ENCODE peak calls at places on chromosomes 6 and 20, in nine cellular contexts. One of them, this sample, is unnamed.

GRCh38 chr6:21264288-21264818 is 329.2 kb upstream of the SOX4 start:
- DNase-seq in hepatocyte: peak
- DNase-seq in neuronal stem cell: no peak
- DNase-seq in A673: peak
- DNase-seq in thoracic aorta: no peak
- DNase-seq in HCT116: no peak
- DNase-seq in spleen: no peak
- DNase-seq in heart left ventricle: no peak
- DNase-seq in A549: no peak
- DNase-seq in this sample: no peak

GRCh38 chr6:140051521-140052455 is 677.3 kb upstream of the CITED2 start:
- DNase-seq in hepatocyte: no peak
- DNase-seq in neuronal stem cell: no peak
- DNase-seq in A673: peak
- DNase-seq in thoracic aorta: no peak
- DNase-seq in HCT116: no peak
- DNase-seq in spleen: no peak
- DNase-seq in heart left ventricle: no peak
- DNase-seq in A549: peak
- DNase-seq in this sample: no peak

GRCh38 chr6:137776786-137777185 is 90.3 kb upstream of the TNFAIP3 start:
- DNase-seq in hepatocyte: peak
- DNase-seq in neuronal stem cell: no peak
- DNase-seq in A673: no peak
- DNase-seq in thoracic aorta: no peak
- DNase-seq in HCT116: no peak
- DNase-seq in spleen: no peak
- DNase-seq in heart left ventricle: no peak
- DNase-seq in A549: no peak
- DNase-seq in this sample: no peak

GRCh38 chr6:149347067-149347466 is 29.6 kb downstream of the TAB2 start:
- DNase-seq in hepatocyte: no peak
- DNase-seq in neuronal stem cell: no peak
- DNase-seq in A673: no peak
- DNase-seq in thoracic aorta: no peak
- DNase-seq in HCT116: no peak
- DNase-seq in spleen: no peak
- DNase-seq in heart left ventricle: no peak
- DNase-seq in A549: no peak
- DNase-seq in this sample: no peak

GRCh38 chr6:43733471-43734293 is 36.3 kb upstream of the VEGFA start:
- DNase-seq in hepatocyte: no peak
- DNase-seq in neuronal stem cell: no peak
- DNase-seq in A673: no peak
- DNase-seq in thoracic aorta: no peak
- DNase-seq in HCT116: no peak
- DNase-seq in spleen: peak
- DNase-seq in heart left ventricle: no peak
- DNase-seq in A549: no peak
- DNase-seq in this sample: no peak

GRCh38 chr20:3716195-3716834 is 3.9 kb upstream of the SIGLEC1 start:
- DNase-seq in hepatocyte: peak
- DNase-seq in neuronal stem cell: peak
- DNase-seq in A673: peak
- DNase-seq in thoracic aorta: no peak
- DNase-seq in HCT116: peak
- DNase-seq in spleen: no peak
- DNase-seq in heart left ventricle: no peak
- DNase-seq in A549: peak
- DNase-seq in this sample: peak

GRCh38 chr20:64093013-64093503 is 8.9 kb upstream of the LKAAEAR1 start:
- DNase-seq in hepatocyte: no peak
- DNase-seq in neuronal stem cell: no peak
- DNase-seq in A673: no peak
- DNase-seq in thoracic aorta: no peak
- DNase-seq in HCT116: no peak
- DNase-seq in spleen: no peak
- DNase-seq in heart left ventricle: no peak
- DNase-seq in A549: peak
- DNase-seq in this sample: no peak

GRCh38 chr20:35887393-35888064 is 66.8 kb downstream of the SCAND1 start:
- DNase-seq in hepatocyte: no peak
- DNase-seq in neuronal stem cell: no peak
- DNase-seq in A673: no peak
- DNase-seq in thoracic aorta: no peak
- DNase-seq in HCT116: no peak
- DNase-seq in spleen: no peak
- DNase-seq in heart left ventricle: no peak
- DNase-seq in A549: no peak
- DNase-seq in this sample: no peak

GRCh38 chr6:148700713-148701392 is 46.0 kb upstream of the UST start:
- DNase-seq in hepatocyte: peak
- DNase-seq in neuronal stem cell: peak
- DNase-seq in A673: no peak
- DNase-seq in thoracic aorta: no peak
- DNase-seq in HCT116: no peak
- DNase-seq in spleen: no peak
- DNase-seq in heart left ventricle: no peak
- DNase-seq in A549: no peak
- DNase-seq in this sample: no peak

GRCh38 chr20:57622579-57623381 is 2.6 kb upstream of the ZBP1 start:
- DNase-seq in hepatocyte: peak
- DNase-seq in neuronal stem cell: peak
- DNase-seq in A673: peak
- DNase-seq in thoracic aorta: no peak
- DNase-seq in HCT116: peak
- DNase-seq in spleen: peak
- DNase-seq in heart left ventricle: no peak
- DNase-seq in A549: peak
- DNase-seq in this sample: peak

GRCh38 chr20:33810885-33811762 is at the start of gene CHMP4B:
- DNase-seq in hepatocyte: peak
- DNase-seq in neuronal stem cell: peak
- DNase-seq in A673: peak
- DNase-seq in thoracic aorta: peak
- DNase-seq in HCT116: peak
- DNase-seq in spleen: peak
- DNase-seq in heart left ventricle: peak
- DNase-seq in A549: peak
- DNase-seq in this sample: peak

GRCh38 chr6:165831812-165832470 is 168.9 kb upstream of the PDE10A start:
- DNase-seq in hepatocyte: no peak
- DNase-seq in neuronal stem cell: no peak
- DNase-seq in A673: no peak
- DNase-seq in thoracic aorta: no peak
- DNase-seq in HCT116: no peak
- DNase-seq in spleen: no peak
- DNase-seq in heart left ventricle: no peak
- DNase-seq in A549: no peak
- DNase-seq in this sample: no peak

GRCh38 chr6:7542878-7543394 is 1.5 kb downstream of the DSP start:
- DNase-seq in hepatocyte: peak
- DNase-seq in neuronal stem cell: no peak
- DNase-seq in A673: peak
- DNase-seq in thoracic aorta: no peak
- DNase-seq in HCT116: peak
- DNase-seq in spleen: peak
- DNase-seq in heart left ventricle: peak
- DNase-seq in A549: peak
- DNase-seq in this sample: peak

GRCh38 chr20:50318709-50319108 is 128.1 kb downstream of the CEBPB start:
- DNase-seq in hepatocyte: no peak
- DNase-seq in neuronal stem cell: no peak
- DNase-seq in A673: no peak
- DNase-seq in thoracic aorta: no peak
- DNase-seq in HCT116: no peak
- DNase-seq in spleen: peak
- DNase-seq in heart left ventricle: no peak
- DNase-seq in A549: no peak
- DNase-seq in this sample: no peak
- H3K27ac ChIP-seq in hepatocyte: no peak
- H3K27ac ChIP-seq in neuronal stem cell: no peak
- H3K27ac ChIP-seq in A673: no peak
- H3K27ac ChIP-seq in thoracic aorta: no peak
- H3K27ac ChIP-seq in HCT116: no peak
- H3K27ac ChIP-seq in spleen: no peak
- H3K27ac ChIP-seq in heart left ventricle: no peak
- H3K27ac ChIP-seq in A549: no peak
- H3K27ac ChIP-seq in this sample: no peak

GRCh38 chr6:158911746-158912158 is 88.2 kb downstream of the RSPH3 start:
- DNase-seq in hepatocyte: no peak
- DNase-seq in neuronal stem cell: no peak
- DNase-seq in A673: no peak
- DNase-seq in thoracic aorta: no peak
- DNase-seq in HCT116: no peak
- DNase-seq in spleen: no peak
- DNase-seq in heart left ventricle: no peak
- DNase-seq in A549: no peak
- DNase-seq in this sample: no peak

GRCh38 chr6:158912591-158912990 is 87.4 kb downstream of the RSPH3 start:
- DNase-seq in hepatocyte: no peak
- DNase-seq in neuronal stem cell: no peak
- DNase-seq in A673: no peak
- DNase-seq in thoracic aorta: no peak
- DNase-seq in HCT116: no peak
- DNase-seq in spleen: no peak
- DNase-seq in heart left ventricle: no peak
- DNase-seq in A549: no peak
- DNase-seq in this sample: no peak

GRCh38 chr6:158909938-158910337 is 90.1 kb downstream of the RSPH3 start:
- DNase-seq in hepatocyte: no peak
- DNase-seq in neuronal stem cell: no peak
- DNase-seq in A673: no peak
- DNase-seq in thoracic aorta: no peak
- DNase-seq in HCT116: no peak
- DNase-seq in spleen: no peak
- DNase-seq in heart left ventricle: no peak
- DNase-seq in A549: no peak
- DNase-seq in this sample: no peak

GRCh38 chr6:158908596-158908995 is 89.4 kb upstream of the EZR start:
- DNase-seq in hepatocyte: no peak
- DNase-seq in neuronal stem cell: no peak
- DNase-seq in A673: no peak
- DNase-seq in thoracic aorta: no peak
- DNase-seq in HCT116: no peak
- DNase-seq in spleen: no peak
- DNase-seq in heart left ventricle: no peak
- DNase-seq in A549: no peak
- DNase-seq in this sample: no peak

DNA sequence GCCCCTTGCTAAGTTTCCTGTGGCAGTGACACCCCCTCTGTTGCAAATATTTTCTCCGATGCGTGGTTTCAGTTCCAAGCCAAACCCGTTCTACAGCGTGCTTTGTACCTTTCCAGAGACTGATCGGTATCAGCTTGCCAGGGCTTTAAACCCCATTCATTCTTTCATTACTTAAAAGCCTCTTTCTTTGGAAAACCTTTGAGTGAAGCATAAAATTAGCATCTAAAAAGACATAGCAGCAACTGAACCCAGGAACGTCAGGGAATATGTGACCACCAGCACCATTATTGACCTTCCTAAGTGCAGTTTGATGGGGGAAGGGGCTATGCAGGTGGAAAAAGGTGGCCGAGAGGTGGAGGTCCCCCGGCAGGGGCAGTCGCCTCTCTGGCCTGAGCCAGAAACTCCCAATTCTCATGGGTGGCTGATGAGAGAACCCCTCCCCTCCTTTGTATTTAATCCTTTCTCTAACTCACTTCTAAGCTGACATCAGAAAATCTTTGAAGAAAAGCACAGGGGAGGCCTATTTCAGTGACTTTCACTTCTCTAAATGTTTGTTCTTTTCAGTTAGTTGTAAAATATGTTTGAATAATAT is 89.4 kb downstream of the RSPH3 start:
- DNase-seq in hepatocyte: peak
- DNase-seq in neuronal stem cell: peak
- DNase-seq in A673: no peak
- DNase-seq in thoracic aorta: no peak
- DNase-seq in HCT116: no peak
- DNase-seq in spleen: no peak
- DNase-seq in heart left ventricle: no peak
- DNase-seq in A549: no peak
- DNase-seq in this sample: no peak
- H3K4me3 ChIP-seq in hepatocyte: no peak
- H3K4me3 ChIP-seq in neuronal stem cell: no peak
- H3K4me3 ChIP-seq in A673: no peak
- H3K4me3 ChIP-seq in thoracic aorta: no peak
- H3K4me3 ChIP-seq in HCT116: peak
- H3K4me3 ChIP-seq in spleen: no peak
- H3K4me3 ChIP-seq in heart left ventricle: no peak
- H3K4me3 ChIP-seq in A549: no peak
- H3K4me3 ChIP-seq in this sample: peak

GRCh38 chr6:161407581-161407980 is 133.7 kb upstream of the AGPAT4 start:
- DNase-seq in hepatocyte: no peak
- DNase-seq in neuronal stem cell: no peak
- DNase-seq in A673: no peak
- DNase-seq in thoracic aorta: no peak
- DNase-seq in HCT116: no peak
- DNase-seq in spleen: no peak
- DNase-seq in heart left ventricle: no peak
- DNase-seq in A549: peak
- DNase-seq in this sample: no peak

GRCh38 chr6:161409353-161409752 is 135.5 kb upstream of the AGPAT4 start:
- DNase-seq in hepatocyte: no peak
- DNase-seq in neuronal stem cell: no peak
- DNase-seq in A673: no peak
- DNase-seq in thoracic aorta: no peak
- DNase-seq in HCT116: no peak
- DNase-seq in spleen: no peak
- DNase-seq in heart left ventricle: no peak
- DNase-seq in A549: no peak
- DNase-seq in this sample: no peak

GRCh38 chr6:161406633-161407032 is 132.8 kb upstream of the AGPAT4 start:
- DNase-seq in hepatocyte: no peak
- DNase-seq in neuronal stem cell: no peak
- DNase-seq in A673: no peak
- DNase-seq in thoracic aorta: no peak
- DNase-seq in HCT116: peak
- DNase-seq in spleen: no peak
- DNase-seq in heart left ventricle: no peak
- DNase-seq in A549: peak
- DNase-seq in this sample: no peak

GRCh38 chr6:161405418-161405817 is 131.6 kb upstream of the AGPAT4 start:
- DNase-seq in hepatocyte: no peak
- DNase-seq in neuronal stem cell: no peak
- DNase-seq in A673: no peak
- DNase-seq in thoracic aorta: no peak
- DNase-seq in HCT116: no peak
- DNase-seq in spleen: no peak
- DNase-seq in heart left ventricle: no peak
- DNase-seq in A549: no peak
- DNase-seq in this sample: no peak

GRCh38 chr6:161407115-161407514 is 133.3 kb upstream of the AGPAT4 start:
- DNase-seq in hepatocyte: no peak
- DNase-seq in neuronal stem cell: no peak
- DNase-seq in A673: no peak
- DNase-seq in thoracic aorta: no peak
- DNase-seq in HCT116: no peak
- DNase-seq in spleen: no peak
- DNase-seq in heart left ventricle: no peak
- DNase-seq in A549: no peak
- DNase-seq in this sample: no peak
- H3K27ac ChIP-seq in hepatocyte: no peak
- H3K27ac ChIP-seq in neuronal stem cell: no peak
- H3K27ac ChIP-seq in A673: no peak
- H3K27ac ChIP-seq in thoracic aorta: no peak
- H3K27ac ChIP-seq in HCT116: no peak
- H3K27ac ChIP-seq in spleen: no peak
- H3K27ac ChIP-seq in heart left ventricle: no peak
- H3K27ac ChIP-seq in A549: peak
- H3K27ac ChIP-seq in this sample: no peak

GRCh38 chr6:1868561-1869261 is 259.0 kb downstream of the FOXC1 start:
- DNase-seq in hepatocyte: no peak
- DNase-seq in neuronal stem cell: no peak
- DNase-seq in A673: no peak
- DNase-seq in thoracic aorta: no peak
- DNase-seq in HCT116: no peak
- DNase-seq in spleen: no peak
- DNase-seq in heart left ventricle: no peak
- DNase-seq in A549: no peak
- DNase-seq in this sample: no peak
- H3K4me3 ChIP-seq in hepatocyte: no peak
- H3K4me3 ChIP-seq in neuronal stem cell: no peak
- H3K4me3 ChIP-seq in A673: no peak
- H3K4me3 ChIP-seq in thoracic aorta: no peak
- H3K4me3 ChIP-seq in HCT116: no peak
- H3K4me3 ChIP-seq in spleen: no peak
- H3K4me3 ChIP-seq in heart left ventricle: no peak
- H3K4me3 ChIP-seq in A549: no peak
- H3K4me3 ChIP-seq in this sample: no peak

This sample was measured in lower lobe of right lung.